ENCODE peak calls at places on chromosome 14, in seven cellular contexts. O is IMR-90, E is neuronal stem cell, V is mesendoderm, J is mesenchymal stem cell, L is H1, X is trophoblast cell. D is an unnamed sample.

GRCh38 chr14:78902010-78902623 is 731.9 kb downstream of the NRXN3 start:
- DNase-seq in E (peak), J (peak), X (peak), L (peak), V (peak), O (peak), D (peak)

GRCh38 chr14:100291305-100292075 is 14.8 kb downstream of the SLC25A29 start:
- DNase-seq in J (no peak), E (no peak), V (no peak), X (no peak), O (no peak), L (no peak), D (no peak)

GRCh38 chr14:87600236-87600635 is 392.7 kb downstream of the GALC start:
- DNase-seq in J (peak), X (no peak), V (peak), L (no peak), E (no peak), O (no peak), D (no peak)

GRCh38 chr14:77485256-77485655 is 13.4 kb downstream of the ISM2 start:
- DNase-seq in O (no peak), E (no peak), L (no peak), J (no peak), X (no peak), V (no peak), D (no peak)

GRCh38 chr14:22848391-22849164 is 12.2 kb downstream of the MMP14 start:
- DNase-seq in L (peak), O (peak), X (no peak), E (no peak), V (peak), J (peak), D (peak)

GRCh38 chr14:54715244-54715643 is 148.3 kb downstream of the SAMD4A start:
- DNase-seq in V (peak), X (no peak), J (no peak), O (peak), E (no peak), L (no peak), D (no peak)

GRCh38 chr14:99510556-99511139 is 29.4 kb downstream of the CCNK start:
- DNase-seq in L (no peak), O (no peak), E (no peak), X (no peak), J (no peak), V (no peak), D (no peak)

GRCh38 chr14:51651388-51652167 is at the start of gene FRMD6:
- DNase-seq in V (peak), J (peak), X (peak), E (peak), O (peak), L (peak), D (peak)

GRCh38 chr14:44712095-44712822 is 205.2 kb upstream of the FSCB start:
- DNase-seq in L (no peak), V (no peak), X (no peak), E (no peak), O (no peak), J (no peak), D (no peak)

GRCh38 chr14:98946995-98947394 is 325.0 kb downstream of the BCL11B start:
- DNase-seq in V (peak), O (no peak), E (no peak), X (no peak), J (no peak), L (no peak), D (no peak)

GRCh38 chr14:79911762-79912161 is 299.5 kb downstream of the DIO2 start:
- DNase-seq in V (no peak), E (no peak), O (no peak), J (no peak), X (no peak), L (no peak), D (no peak)

GRCh38 chr14:53529519-53529918 is 376.4 kb upstream of the DDHD1 start:
- DNase-seq in X (no peak), V (no peak), E (no peak), L (no peak), J (no peak), O (no peak), D (no peak)

GRCh38 chr14:54570047-54570446 is 3.1 kb downstream of the SAMD4A start:
- DNase-seq in L (no peak), V (no peak), J (peak), O (no peak), E (no peak), X (no peak), D (no peak)

GRCh38 chr14:32509632-32510187 is 180.6 kb downstream of the AKAP6 start:
- DNase-seq in X (peak), E (no peak), J (peak), V (no peak), O (peak), L (no peak), D (no peak)

GRCh38 chr14:53151867-53152626 is 1.1 kb downstream of the DDHD1 start:
- DNase-seq in E (peak), X (peak), O (peak), L (peak), J (peak), V (peak), D (peak)

GRCh38 chr14:91277546-91278382 is 33.3 kb upstream of the GPR68 start:
- DNase-seq in O (no peak), E (no peak), X (no peak), J (no peak), L (no peak), V (no peak), D (no peak)

GRCh38 chr14:86521032-86521730 is 991.2 kb downstream of the FLRT2 start:
- DNase-seq in V (no peak), L (no peak), O (no peak), X (no peak), J (no peak), E (no peak), D (no peak)

GRCh38 chr14:90567191-90567590 is 170.4 kb downstream of the CALM1 start:
- DNase-seq in X (no peak), J (no peak), O (no peak), V (no peak), E (no peak), L (no peak), D (no peak)

GRCh38 chr14:61474021-61474420 is 152.6 kb downstream of the PRKCH start:
- DNase-seq in V (no peak), O (no peak), J (no peak), E (no peak), L (no peak), X (no peak), D (no peak)

GRCh38 chr14:58724702-58725101 is 86.9 kb downstream of the DACT1 start:
- DNase-seq in L (no peak), J (no peak), V (no peak), O (no peak), E (no peak), X (no peak), D (no peak)

GRCh38 chr14:93047661-93048060 is 68.1 kb downstream of the ITPK1 start:
- DNase-seq in X (no peak), E (no peak), O (no peak), V (no peak), J (no peak), L (no peak), D (no peak)

GRCh38 chr14:21408152-21408551 is 24.3 kb upstream of the SUPT16H start:
- DNase-seq in E (no peak), X (peak), O (peak), V (no peak), J (peak), L (no peak), D (no peak)

GRCh38 chr14:69611264-69612013 is at the start of gene SUSD6:
- DNase-seq in X (peak), E (peak), J (peak), L (peak), O (peak), V (peak), D (peak)

GRCh38 chr14:85483652-85484051 is 46.3 kb upstream of the FLRT2 start:
- DNase-seq in E (no peak), X (no peak), O (no peak), V (no peak), L (no peak), J (peak), D (no peak)

GRCh38 chr14:61813101-61813596 is 50.9 kb downstream of the SNAPC1 start:
- DNase-seq in O (no peak), X (no peak), V (peak), E (no peak), J (no peak), L (peak), D (no peak)

GRCh38 chr14:72237722-72238666 is 305.8 kb downstream of the RGS6 start:
- DNase-seq in X (no peak), V (no peak), L (no peak), E (no peak), J (no peak), O (no peak), D (no peak)

GRCh38 chr14:74263181-74263580 is 23.9 kb downstream of the VSX2 start:
- DNase-seq in O (no peak), J (no peak), V (no peak), X (no peak), L (no peak), E (no peak), D (no peak)

GRCh38 chr14:90053044-90053443 is 8.8 kb upstream of the KCNK13 start:
- DNase-seq in J (no peak), X (no peak), V (no peak), O (peak), E (no peak), L (no peak), D (no peak)

GRCh38 chr14:103552811-103553210 is 9.6 kb downstream of the BAG5 start:
- DNase-seq in V (no peak), O (no peak), E (no peak), X (no peak), L (no peak), J (no peak), D (no peak)

GRCh38 chr14:65866422-65866821 is 453.9 kb downstream of the FUT8 start:
- DNase-seq in O (no peak), V (no peak), L (no peak), J (no peak), X (no peak), E (no peak), D (no peak)

GRCh38 chr14:101257551-101257950 is 303.7 kb upstream of the DIO3 start:
- DNase-seq in V (no peak), O (no peak), E (no peak), L (no peak), J (no peak), X (no peak), D (no peak)

GRCh38 chr14:79659995-79660975 is 551.0 kb downstream of the DIO2 start:
- DNase-seq in O (no peak), L (no peak), J (peak), X (no peak), V (no peak), E (no peak), D (no peak)

GRCh38 chr14:65131176-65131765 is 29.0 kb upstream of the MAX start:
- DNase-seq in E (no peak), L (no peak), O (peak), J (peak), X (peak), V (no peak), D (no peak)

GRCh38 chr14:22482085-22482694 is 106.8 kb downstream of the DAD1 start:
- DNase-seq in X (no peak), J (no peak), E (no peak), V (no peak), L (no peak), O (no peak), D (no peak)

GRCh38 chr14:94650806-94651805 is 38.9 kb downstream of the SERPINA3 start:
- DNase-seq in L (peak), X (no peak), E (no peak), V (no peak), O (no peak), J (no peak), D (no peak)

GRCh38 chr14:29035129-29035528 is 268.5 kb downstream of the FOXG1 start:
- DNase-seq in O (no peak), L (no peak), V (no peak), X (no peak), J (no peak), E (no peak), D (no peak)

GRCh38 chr14:29030970-29031369 is 264.4 kb downstream of the FOXG1 start:
- DNase-seq in V (no peak), L (no peak), J (no peak), E (no peak), O (no peak), X (no peak), D (no peak)

GRCh38 chr14:29028973-29029582 is 262.5 kb downstream of the FOXG1 start:
- DNase-seq in L (peak), V (peak), E (peak), O (peak), X (no peak), J (peak), D (peak)

DNA sequence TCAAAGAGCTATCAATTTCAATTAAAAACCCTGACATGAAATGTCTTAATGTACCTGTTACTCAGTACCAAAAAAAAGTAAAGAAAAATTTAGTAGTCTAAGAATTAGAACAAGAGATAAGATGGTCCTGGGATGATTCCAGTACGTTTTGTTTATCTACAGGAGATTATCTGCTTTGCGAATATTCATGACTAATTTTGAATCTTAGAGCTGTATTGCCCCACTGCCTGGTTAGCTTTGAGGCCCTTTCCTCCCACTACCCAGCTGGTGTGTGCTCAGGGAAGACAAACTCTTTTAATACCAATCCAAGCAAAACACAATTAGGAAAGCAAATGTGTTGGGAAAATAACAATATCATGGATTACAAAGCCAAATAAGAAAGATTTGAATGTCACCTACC is 263.5 kb downstream of the FOXG1 start:
- DNase-seq in V (no peak), L (no peak), E (no peak), X (no peak), J (peak), O (peak), D (no peak)
- H2AK5ac ChIP-seq in V (no peak), L (no peak), E (no peak), X (no peak), J (no peak), O (no peak), D (no peak)

DNA sequence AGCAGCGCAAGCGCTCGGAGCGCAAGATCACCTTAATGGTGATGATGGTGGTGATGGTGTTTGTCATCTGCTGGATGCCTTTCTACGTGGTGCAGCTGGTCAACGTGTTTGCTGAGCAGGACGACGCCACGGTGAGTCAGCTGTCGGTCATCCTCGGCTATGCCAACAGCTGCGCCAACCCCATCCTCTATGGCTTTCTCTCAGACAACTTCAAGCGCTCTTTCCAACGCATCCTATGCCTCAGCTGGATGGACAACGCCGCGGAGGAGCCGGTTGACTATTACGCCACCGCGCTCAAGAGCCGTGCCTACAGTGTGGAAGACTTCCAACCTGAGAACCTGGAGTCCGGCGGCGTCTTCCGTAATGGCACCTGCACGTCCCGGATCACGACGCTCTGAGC is 2.5 kb downstream of the SSTR1 start:
- DNase-seq in O (peak), J (peak), X (no peak), E (peak), V (no peak), L (no peak), D (no peak)
- H2AK5ac ChIP-seq in O (peak), J (no peak), X (no peak), E (peak), V (no peak), L (peak), D (no peak)

GRCh38 chr14:71190691-71191090 is 283.4 kb downstream of the PCNX1 start:
- DNase-seq in O (no peak), V (no peak), X (no peak), J (no peak), L (no peak), E (no peak), D (no peak)
- H2AK5ac ChIP-seq in O (no peak), V (no peak), X (no peak), J (no peak), L (no peak), E (no peak), D (no peak)

GRCh38 chr14:96975116-96975515 is 177.9 kb downstream of the VRK1 start:
- DNase-seq in O (no peak), J (no peak), E (no peak), X (no peak), L (no peak), V (no peak), D (no peak)

GRCh38 chr14:96980835-96981234 is 183.7 kb downstream of the VRK1 start:
- DNase-seq in E (no peak), J (no peak), O (no peak), V (no peak), L (no peak), X (no peak), D (no peak)

GRCh38 chr14:96978525-96979272 is 181.5 kb downstream of the VRK1 start:
- DNase-seq in X (no peak), O (no peak), E (no peak), V (no peak), J (no peak), L (no peak), D (no peak)

DNA sequence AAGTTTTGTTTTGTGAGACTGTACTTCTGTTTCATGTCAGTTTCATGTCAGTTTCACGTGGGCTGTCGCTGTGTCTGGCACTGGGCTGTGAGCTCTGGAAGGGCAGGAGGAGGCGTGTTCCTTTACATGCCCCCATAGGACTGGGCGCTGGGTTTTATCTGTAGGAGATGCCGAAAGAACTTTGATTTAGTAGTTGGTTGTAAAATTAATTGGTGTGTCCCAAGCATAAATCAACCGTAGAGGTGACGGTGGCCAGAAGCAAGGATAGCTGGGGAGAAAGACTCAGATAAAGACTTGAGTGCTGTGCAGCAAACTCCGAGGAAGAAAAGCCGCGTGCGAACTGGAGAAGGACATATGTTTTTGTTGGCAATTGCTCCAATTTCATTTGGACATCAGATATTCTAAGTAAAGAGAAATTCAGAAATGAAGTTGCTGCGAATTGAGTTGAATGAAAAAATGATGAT is 182.5 kb downstream of the VRK1 start:
- DNase-seq in V (no peak), O (no peak), E (no peak), J (no peak), X (no peak), L (no peak), D (no peak)
- H2AK5ac ChIP-seq in V (no peak), O (no peak), E (no peak), J (no peak), X (no peak), L (no peak), D (no peak)

DNA sequence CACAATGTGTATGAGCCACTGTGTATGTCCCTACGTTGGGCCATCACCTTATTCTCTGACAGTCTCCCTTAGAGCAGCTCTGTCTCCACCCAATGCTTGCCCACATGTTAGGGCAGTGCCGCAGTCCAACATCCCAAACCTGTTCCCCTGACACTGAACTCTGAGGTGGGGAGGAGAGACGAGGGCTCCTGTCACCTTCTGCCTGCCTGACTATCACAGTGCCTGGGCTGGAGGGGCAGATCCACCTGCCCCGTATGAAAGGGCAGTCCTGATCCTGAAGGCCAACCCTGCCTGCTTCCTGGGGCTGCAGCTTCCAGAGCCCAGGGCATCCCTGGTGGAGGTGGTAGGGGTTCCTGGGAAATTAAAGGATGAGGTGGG is 2.2 kb downstream of the TGM1 start:
- DNase-seq in L (no peak), E (no peak), O (no peak), X (no peak), J (no peak), V (no peak), D (no peak)
- H2AK5ac ChIP-seq in L (no peak), E (no peak), O (no peak), X (peak), J (no peak), V (no peak), D (no peak)

GRCh38 chr14:38250316-38250715 is 5.6 kb downstream of the CLEC14A start:
- DNase-seq in L (no peak), X (no peak), V (no peak), E (no peak), O (peak), J (no peak), D (no peak)
- H2AK5ac ChIP-seq in L (no peak), X (no peak), V (no peak), E (no peak), O (no peak), J (no peak), D (no peak)

GRCh38 chr14:76272349-76272748 is 103.6 kb upstream of the ESRRB start:
- DNase-seq in O (no peak), X (no peak), V (no peak), L (no peak), E (no peak), J (no peak), D (no peak)

GRCh38 chr14:76271371-76271770 is 104.6 kb upstream of the ESRRB start:
- DNase-seq in X (no peak), V (no peak), O (no peak), E (no peak), J (no peak), L (peak), D (no peak)

GRCh38 chr14:76274324-76274723 is 101.6 kb upstream of the ESRRB start:
- DNase-seq in O (no peak), V (no peak), L (peak), X (no peak), E (no peak), J (no peak), D (peak)

GRCh38 chr14:76272774-76273173 is 103.2 kb upstream of the ESRRB start:
- DNase-seq in E (no peak), J (no peak), X (no peak), V (no peak), L (no peak), O (no peak), D (peak)

GRCh38 chr14:76273346-76273745 is 102.6 kb upstream of the ESRRB start:
- DNase-seq in O (no peak), L (peak), X (no peak), E (no peak), J (no peak), V (no peak), D (peak)
- H2AK5ac ChIP-seq in O (no peak), L (no peak), X (no peak), E (no peak), J (no peak), V (no peak), D (no peak)

DNA sequence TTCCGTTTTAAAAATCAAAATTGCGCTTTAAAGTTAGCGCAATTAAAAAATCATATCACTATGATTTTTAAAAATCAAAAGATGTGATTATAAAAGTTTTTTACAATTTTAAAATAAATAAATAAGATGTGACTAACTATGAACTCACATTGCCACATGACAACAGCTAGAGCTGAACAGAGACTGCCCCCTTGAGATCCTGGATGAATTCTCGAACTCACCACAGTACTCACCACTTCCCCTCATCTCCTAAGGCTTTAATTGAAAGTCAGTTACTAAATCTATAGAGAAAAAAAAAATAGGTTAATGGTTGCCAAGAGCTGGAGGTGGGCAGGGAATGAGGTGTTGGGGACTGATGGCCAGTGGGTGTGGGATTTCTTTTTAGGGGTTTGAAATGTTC is 384.2 kb downstream of the ZFP36L1 start:
- DNase-seq in J (no peak), E (no peak), L (no peak), V (no peak), O (peak), X (no peak), D (no peak)
- H2AK5ac ChIP-seq in J (no peak), E (no peak), L (no peak), V (no peak), O (no peak), X (no peak), D (no peak)

D was measured in H9.